ENCODE peak calls at places on chromosome 20, in seven cellular contexts. D is CD8-positive, alpha-beta memory T cell; H is psoas muscle; A is fibroblast of the aortic adventitia; R is KBM-7; Z is Daoy; C is EL. T is an unnamed sample.

GRCh38 chr20:10710995-10711775 is 37.4 kb upstream of the JAG1 start:
- DNase-seq in H (no peak), Z (no peak), D (no peak), C (no peak), R (no peak), A (no peak), T (no peak)

GRCh38 chr20:34943808-34944568 is 11.6 kb downstream of the GSS start:
- DNase-seq in H (no peak), D (no peak), R (no peak), C (peak), A (no peak), Z (peak), T (no peak)

GRCh38 chr20:5510446-5510845 is 193.7 kb upstream of the PROKR2 start:
- DNase-seq in R (no peak), H (no peak), Z (no peak), A (no peak), C (no peak), D (no peak), T (no peak)

GRCh38 chr20:12928755-12929401 is 79.9 kb upstream of the SPTLC3 start:
- DNase-seq in H (no peak), A (peak), R (peak), D (no peak), C (peak), Z (peak), T (no peak)

GRCh38 chr20:62925420-62926228 is 681 bp downstream of the DIDO1 start:
- DNase-seq in H (peak), R (peak), C (peak), A (peak), Z (peak), D (peak), T (peak)

GRCh38 chr20:49583669-49584417 is 15.9 kb upstream of the PTGIS start:
- DNase-seq in A (peak), C (peak), H (peak), R (no peak), Z (peak), D (no peak), T (no peak)

GRCh38 chr20:25223179-25223661 is 24.7 kb upstream of the PYGB start:
- DNase-seq in R (no peak), H (no peak), A (peak), D (peak), Z (peak), C (peak), T (no peak)

GRCh38 chr20:6708010-6708409 is 59.5 kb upstream of the BMP2 start:
- DNase-seq in R (no peak), A (peak), H (no peak), D (no peak), Z (peak), C (peak), T (peak)

GRCh38 chr20:25300496-25301170 is 52.7 kb downstream of the PYGB start:
- DNase-seq in Z (no peak), C (peak), A (no peak), R (no peak), D (no peak), H (no peak), T (no peak)

GRCh38 chr20:25865715-25866656 is 169.3 kb upstream of the ZNF337 start:
- DNase-seq in D (peak), R (peak), H (peak), Z (peak), C (peak), A (peak), T (peak)

GRCh38 chr20:62964700-62965099 is 12.2 kb downstream of the SLC17A9 start:
- DNase-seq in C (no peak), A (no peak), H (no peak), R (no peak), D (no peak), Z (no peak), T (no peak)

GRCh38 chr20:5843054-5843731 is 93.0 kb downstream of the SHLD1 start:
- DNase-seq in H (no peak), R (no peak), A (no peak), C (no peak), Z (no peak), D (no peak), T (no peak)

GRCh38 chr20:32278199-32278643 is 770 bp downstream of the KIF3B start:
- DNase-seq in A (peak), D (no peak), C (peak), R (peak), H (no peak), Z (no peak), T (no peak)

GRCh38 chr20:36320898-36321695 is 15.0 kb downstream of the DLGAP4 start:
- DNase-seq in H (no peak), A (no peak), R (no peak), D (peak), C (no peak), Z (no peak), T (no peak)

T was measured in mucosa of descending colon.